ENCODE peak calls at places on chromosomes 7 and 10, in four cellular contexts. M is uterus; S is CD8-positive, alpha-beta memory T cell; V is A549. T is an unnamed sample. For H3K4me1, the result is how much of the 10 kb centered on the place peaks cover.

GRCh38 chr7:234041-234711 is 41.8 kb downstream of the FAM20C start:
- DNase-seq in M (no peak), V (no peak), S (no peak), T (no peak)

GRCh38 chr10:3995302-3996210 is 210.5 kb upstream of the KLF6 start:
- DNase-seq in V (no peak), S (no peak), M (peak), T (no peak)

GRCh38 chr10:127346604-127347003 is 150.2 kb upstream of the INSYN2A start:
- DNase-seq in S (no peak), M (no peak), V (no peak), T (no peak)

GRCh38 chr10:127989481-127989964 is 82.6 kb downstream of the PTPRE start:
- DNase-seq in M (no peak), S (no peak), V (no peak), T (no peak)

GRCh38 chr10:59362991-59363390 is 642 bp upstream of the FAM13C start:
- DNase-seq in V (no peak), M (peak), S (no peak), T (peak)

GRCh38 chr7:143408247-143408685 is 390 bp downstream of the EPHA1 start:
- DNase-seq in M (no peak), V (no peak), S (no peak), T (peak)

GRCh38 chr10:61828034-61828433 is 73.5 kb upstream of the ARID5B start:
- DNase-seq in M (no peak), S (no peak), V (no peak), T (no peak)

GRCh38 chr10:119669331-119669730 is 18.2 kb downstream of the BAG3 start:
- DNase-seq in S (no peak), M (no peak), V (no peak), T (no peak)

GRCh38 chr10:778626-779330 is 89.3 kb upstream of the DIP2C start:
- DNase-seq in S (no peak), M (no peak), V (no peak), T (no peak)

GRCh38 chr10:48454302-48455054 is 148.0 kb downstream of the MAPK8 start:
- DNase-seq in V (no peak), M (no peak), S (no peak), T (peak)

GRCh38 chr7:13778967-13779366 is 210.5 kb downstream of the ETV1 start:
- DNase-seq in S (no peak), M (no peak), V (no peak), T (no peak)

GRCh38 chr10:44030132-44030531 is 354.8 kb downstream of the CXCL12 start:
- DNase-seq in V (no peak), M (no peak), S (no peak), T (no peak)

GRCh38 chr7:46282155-46282554 is 361.1 kb upstream of the IGFBP3 start:
- DNase-seq in V (no peak), S (no peak), M (no peak), T (no peak)

GRCh38 chr10:118259288-118259906 is 82.7 kb downstream of the FAM204A start:
- DNase-seq in S (peak), V (peak), M (peak), T (no peak)

GRCh38 chr7:31744294-31744874 is 57.4 kb downstream of the PPP1R17 start:
- DNase-seq in V (peak), S (no peak), M (peak), T (peak)

GRCh38 chr10:88759366-88760101 is at the start of gene LIPN:
- DNase-seq in M (no peak), S (no peak), V (no peak), T (peak)

GRCh38 chr10:12503311-12503710 is 154.0 kb downstream of the CAMK1D start:
- DNase-seq in V (no peak), S (no peak), M (no peak), T (no peak)

GRCh38 chr10:116076616-116077015 is 196.4 kb downstream of the GFRA1 start:
- DNase-seq in M (no peak), V (no peak), S (no peak), T (no peak)

GRCh38 chr7:55497521-55497920 is 74.8 kb downstream of the VOPP1 start:
- DNase-seq in V (no peak), S (no peak), M (no peak), T (no peak)

GRCh38 chr10:1643911-1644810 is 93.2 kb downstream of the ADARB2 start:
- DNase-seq in M (no peak), V (no peak), S (no peak), T (no peak)

GRCh38 chr7:69837387-69838068 is 239.3 kb downstream of the AUTS2 start:
- DNase-seq in V (no peak), S (no peak), M (no peak), T (no peak)

GRCh38 chr10:85851300-85851699 is 515.3 kb downstream of the GRID1 start:
- DNase-seq in M (no peak), V (no peak), S (no peak), T (no peak)

GRCh38 chr7:37208528-37208927 is 240.1 kb downstream of the ELMO1 start:
- DNase-seq in S (no peak), V (peak), M (peak), T (peak)

GRCh38 chr7:80870806-80871205 is 48.0 kb downstream of the SEMA3C start:
- DNase-seq in M (no peak), S (no peak), V (no peak), T (no peak)

GRCh38 chr10:130756651-130757050 is 554.9 kb downstream of the TCERG1L start:
- DNase-seq in S (no peak), V (no peak), M (no peak), T (peak)

GRCh38 chr7:84328571-84328970 is 134.0 kb upstream of the SEMA3A start:
- DNase-seq in M (no peak), S (no peak), V (no peak), T (no peak)

GRCh38 chr10:51180141-51180540 is 105.9 kb downstream of the PRKG1 start:
- DNase-seq in V (no peak), M (no peak), S (no peak), T (no peak)

GRCh38 chr7:115008465-115009114 is 86.7 kb downstream of the MDFIC start:
- DNase-seq in M (peak), S (no peak), V (no peak), T (peak)

GRCh38 chr7:24831240-24831639 is 74.0 kb upstream of the GSDME start:
- DNase-seq in M (no peak), S (no peak), V (no peak), T (no peak)

GRCh38 chr7:135862586-135863361 is 114.2 kb upstream of the FAM180A start:
- DNase-seq in M (no peak), V (no peak), S (no peak), T (no peak)
- H3K27ac ChIP-seq in M (no peak), V (no peak), S (no peak), T (no peak)

DNA sequence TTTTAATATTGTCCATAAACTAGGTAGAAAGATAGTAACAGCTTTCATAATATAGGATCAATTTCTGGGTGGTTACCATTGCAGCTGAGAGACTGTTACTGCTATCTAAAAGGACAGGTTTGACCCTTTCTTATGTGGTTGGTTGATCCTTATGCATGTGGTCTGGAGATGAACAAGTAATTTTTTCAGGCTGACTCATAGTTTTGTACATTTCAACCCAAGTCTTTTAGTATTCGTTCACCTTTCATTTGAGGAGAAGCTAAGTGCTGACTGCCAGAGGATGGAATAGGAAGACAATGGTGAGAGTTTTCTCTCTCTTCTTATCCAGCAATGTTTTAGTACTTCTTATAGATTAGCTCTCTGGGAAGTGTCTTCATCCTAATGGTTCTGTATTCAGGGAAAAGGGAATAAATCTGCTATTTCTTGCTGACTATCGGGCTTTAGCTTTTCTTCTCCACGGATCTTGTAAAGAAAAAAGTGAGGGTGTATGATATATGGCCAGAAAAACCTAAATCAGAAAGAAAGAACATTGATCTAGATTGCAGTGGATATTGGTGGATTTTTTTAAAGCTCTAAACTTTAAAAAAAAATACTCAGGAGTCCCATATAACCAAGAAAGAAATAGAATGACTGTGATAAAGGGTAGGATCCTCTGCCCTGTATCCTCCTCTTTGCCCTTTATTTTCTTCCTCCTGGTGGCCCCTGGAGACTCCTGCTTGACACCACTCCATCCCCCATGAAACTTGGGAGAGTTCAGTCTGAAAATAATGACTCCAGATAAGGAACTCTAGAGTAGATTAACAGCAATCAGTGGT is 88.0 kb downstream of the CPED1 start:
- DNase-seq in S (no peak), V (no peak), M (no peak), T (no peak)
- H3K4me1 ChIP-seq in S (under half), V (under half), M (under half), T (under half)

GRCh38 chr7:11436773-11437524 is 395.0 kb downstream of the THSD7A start:
- DNase-seq in M (no peak), V (no peak), S (no peak), T (no peak)
- H3K27ac ChIP-seq in M (no peak), V (peak), S (no peak), T (no peak)

GRCh38 chr7:30348083-30348560 is 63.7 kb downstream of the ZNRF2 start:
- DNase-seq in S (peak), V (peak), M (no peak), T (no peak)
- H3K4me1 ChIP-seq in S (under half), V (under half), M (under half), T (under half)

DNA sequence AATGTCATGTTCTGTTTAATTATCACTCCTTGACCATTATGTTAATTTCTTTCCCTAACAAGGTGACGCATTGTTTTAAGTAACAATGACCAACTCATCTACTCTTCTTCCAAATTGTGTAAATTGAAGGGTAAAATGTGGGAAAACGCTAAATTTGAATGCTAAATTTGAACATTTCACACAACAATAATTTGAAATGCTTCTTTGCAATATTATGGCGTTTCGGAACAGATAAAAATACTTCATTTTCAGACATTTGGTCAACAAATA is 29.2 kb upstream of the KMT2C start:
- DNase-seq in S (no peak), V (no peak), M (no peak), T (no peak)
- H3K27ac ChIP-seq in S (peak), V (peak), M (peak), T (no peak)

DNA sequence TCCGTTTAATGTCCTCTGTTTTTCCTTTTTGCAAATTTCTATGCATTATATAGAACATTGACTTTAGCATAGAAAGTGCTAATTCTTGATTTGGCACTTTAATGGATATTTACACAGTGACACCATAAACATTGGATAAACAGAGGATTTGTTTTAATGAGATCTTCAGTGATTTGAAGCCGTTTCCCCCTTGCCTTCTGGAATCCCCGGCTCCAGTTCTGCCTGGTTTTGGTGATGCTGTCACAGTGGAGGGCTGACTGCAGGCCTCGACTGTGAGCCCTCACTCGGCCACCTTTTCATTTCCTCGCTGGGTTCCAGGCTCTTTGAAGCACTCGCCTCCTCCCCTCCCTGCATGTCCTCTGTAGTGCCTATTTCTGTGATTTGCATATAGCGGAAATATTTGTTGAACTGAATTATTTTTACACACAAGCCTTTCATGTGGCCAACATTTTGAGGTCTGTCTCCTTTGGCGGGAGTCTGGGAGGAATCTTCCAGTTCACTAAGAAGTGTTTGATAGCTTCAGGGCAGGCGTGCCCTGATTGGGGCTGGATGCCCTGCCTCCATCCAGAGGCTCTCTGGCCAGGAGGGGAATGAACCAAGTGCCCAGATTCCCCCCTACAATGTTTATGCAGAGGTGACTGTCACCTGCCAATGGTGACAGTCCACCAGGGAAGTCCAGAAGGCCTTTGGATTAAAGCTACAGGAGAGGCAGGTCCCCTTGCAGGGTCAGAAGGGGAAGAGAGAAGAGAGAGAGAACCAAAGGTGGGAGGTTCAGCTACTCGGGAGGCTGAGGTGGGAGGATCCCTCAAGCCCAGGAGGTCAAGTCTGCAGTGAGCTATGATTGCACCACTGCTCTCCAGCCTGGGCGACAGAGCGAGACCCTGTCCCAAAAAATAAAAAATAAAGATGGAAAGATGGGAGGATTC is 67.5 kb downstream of the CUX1 start:
- DNase-seq in V (no peak), S (no peak), M (no peak), T (no peak)
- H3K4me1 ChIP-seq in V (half or more), S (under half), M (under half), T (under half)

GRCh38 chr7:27364344-27364758 is 121.7 kb downstream of the EVX1 start:
- DNase-seq in S (no peak), M (peak), V (no peak), T (peak)
- H3K27ac ChIP-seq in S (no peak), M (peak), V (peak), T (no peak)

DNA sequence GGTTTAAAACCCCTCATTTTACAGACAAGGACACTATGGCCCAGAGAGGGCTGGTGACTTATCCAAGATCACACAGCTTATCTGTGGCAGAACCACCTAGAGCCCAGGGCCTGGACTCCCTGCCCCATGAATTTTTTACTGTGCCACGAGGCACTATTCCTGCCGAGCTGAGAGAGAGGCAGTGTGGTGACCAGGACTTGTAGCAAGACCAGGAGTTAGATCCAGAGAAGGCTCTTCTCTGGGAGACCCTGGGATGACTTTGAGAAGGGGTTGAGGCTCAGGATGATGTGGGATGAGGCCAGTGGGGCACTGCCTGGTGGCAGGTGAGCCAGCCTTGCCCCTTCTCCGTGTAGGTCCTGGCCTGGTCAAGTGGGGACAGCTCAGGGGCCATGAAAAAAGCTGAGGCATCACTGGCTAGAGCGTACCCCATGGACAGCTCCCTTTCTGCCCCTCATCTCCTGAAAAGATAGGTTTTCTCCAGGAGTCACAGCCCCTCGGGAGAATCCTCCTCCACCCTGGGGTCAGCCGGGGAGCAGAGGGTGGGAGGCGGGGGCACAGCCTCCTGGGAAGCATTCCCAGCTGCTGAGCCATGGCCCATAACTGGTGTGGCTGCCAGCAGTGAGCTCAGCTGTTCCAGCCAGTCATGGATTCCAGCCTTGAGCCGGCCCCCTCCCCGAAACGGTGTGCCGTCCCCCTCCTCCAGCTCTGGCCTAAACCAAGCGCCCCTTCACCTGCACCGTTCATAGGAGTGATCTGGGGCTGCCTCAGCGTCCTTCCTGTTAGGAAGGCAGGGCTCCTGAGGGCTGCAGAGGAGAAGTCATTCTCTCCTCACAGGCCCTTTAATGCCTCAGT is 5.8 kb downstream of the FLNC start:
- DNase-seq in M (peak), S (no peak), V (no peak), T (peak)
- H3K4me1 ChIP-seq in M (under half), S (under half), V (under half), T (under half)

DNA sequence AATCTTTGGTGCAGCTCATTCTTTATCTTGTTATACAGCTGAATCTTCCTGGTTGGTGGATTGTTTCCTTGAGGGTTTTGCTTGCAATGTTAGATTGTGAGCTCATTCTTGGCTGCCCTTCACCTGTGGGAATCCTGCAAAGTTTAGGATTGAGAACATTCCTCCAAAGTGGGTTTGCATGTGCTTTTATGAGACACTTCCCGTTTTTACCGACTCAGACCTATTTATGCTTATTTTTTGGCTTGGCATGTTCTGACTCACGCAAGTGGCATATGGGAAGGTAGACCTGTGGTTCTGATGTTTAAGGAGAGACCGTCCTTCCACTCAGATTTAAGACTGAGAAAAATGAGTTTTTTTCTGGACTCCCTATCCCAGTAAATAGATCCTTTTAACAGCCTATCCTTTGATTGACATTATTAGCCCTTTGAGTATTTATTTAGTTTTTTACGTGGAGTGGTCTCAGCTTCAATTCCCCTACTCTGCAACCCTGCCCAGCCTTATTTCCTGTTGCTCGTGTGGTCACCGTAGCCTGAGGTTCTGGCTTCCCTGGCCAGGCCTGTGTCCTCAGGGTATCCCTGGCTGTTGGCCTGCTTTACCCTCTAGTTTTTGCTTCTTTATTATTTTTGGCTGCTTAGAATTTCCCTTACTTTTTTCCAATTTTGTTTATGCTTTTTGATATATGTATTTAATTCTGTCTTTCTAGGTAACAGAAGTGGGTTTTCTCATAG is 13.4 kb upstream of the PRF1 start:
- DNase-seq in S (no peak), M (no peak), V (no peak), T (no peak)
- H3K27ac ChIP-seq in S (no peak), M (no peak), V (no peak), T (no peak)

GRCh38 chr10:124689911-124690498 is 54.2 kb downstream of the FAM53B start:
- DNase-seq in V (no peak), S (no peak), M (no peak), T (peak)
- H3K4me1 ChIP-seq in V (under half), S (half or more), M (under half), T (under half)

T was measured in aorta.